ENCODE peak calls at places on chromosomes 1 and 21, in eight cellular contexts. One of them, this sample, is unnamed.

GRCh38 chr1:232704694-232705680 is 75.1 kb upstream of the SIPA1L2 start:
- DNase-seq in hepatic stellate cell: no peak
- DNase-seq in mesenchymal stem cell: peak
- DNase-seq in HS-27A: no peak
- DNase-seq in AG04449: peak
- DNase-seq in M059J: peak
- DNase-seq in lung: peak
- DNase-seq in HT-29: peak
- DNase-seq in this sample: peak

GRCh38 chr1:180881806-180882509 is 30.7 kb upstream of the KIAA1614 start:
- DNase-seq in hepatic stellate cell: peak
- DNase-seq in mesenchymal stem cell: peak
- DNase-seq in HS-27A: no peak
- DNase-seq in AG04449: no peak
- DNase-seq in M059J: peak
- DNase-seq in lung: no peak
- DNase-seq in HT-29: peak
- DNase-seq in this sample: peak

GRCh38 chr1:1832820-1833219 is 54.5 kb upstream of the NADK start:
- DNase-seq in hepatic stellate cell: no peak
- DNase-seq in mesenchymal stem cell: no peak
- DNase-seq in HS-27A: no peak
- DNase-seq in AG04449: no peak
- DNase-seq in M059J: no peak
- DNase-seq in lung: no peak
- DNase-seq in HT-29: no peak
- DNase-seq in this sample: no peak

GRCh38 chr1:28981170-28981569 is 66.8 kb downstream of the EPB41 start:
- DNase-seq in hepatic stellate cell: no peak
- DNase-seq in mesenchymal stem cell: no peak
- DNase-seq in HS-27A: no peak
- DNase-seq in AG04449: no peak
- DNase-seq in M059J: no peak
- DNase-seq in lung: no peak
- DNase-seq in HT-29: no peak
- DNase-seq in this sample: no peak

GRCh38 chr1:206663832-206664652 is 20.7 kb upstream of the MAPKAPK2 start:
- DNase-seq in hepatic stellate cell: peak
- DNase-seq in mesenchymal stem cell: peak
- DNase-seq in HS-27A: no peak
- DNase-seq in AG04449: no peak
- DNase-seq in M059J: peak
- DNase-seq in lung: peak
- DNase-seq in HT-29: peak
- DNase-seq in this sample: no peak

GRCh38 chr1:114338491-114338890 is 172.5 kb downstream of the TRIM33 start:
- DNase-seq in hepatic stellate cell: no peak
- DNase-seq in mesenchymal stem cell: no peak
- DNase-seq in HS-27A: no peak
- DNase-seq in AG04449: no peak
- DNase-seq in M059J: no peak
- DNase-seq in lung: no peak
- DNase-seq in HT-29: no peak
- DNase-seq in this sample: no peak

GRCh38 chr1:93704063-93704462 is 22.4 kb upstream of the BCAR3 start:
- DNase-seq in hepatic stellate cell: no peak
- DNase-seq in mesenchymal stem cell: no peak
- DNase-seq in HS-27A: no peak
- DNase-seq in AG04449: no peak
- DNase-seq in M059J: no peak
- DNase-seq in lung: no peak
- DNase-seq in HT-29: no peak
- DNase-seq in this sample: no peak

GRCh38 chr1:14156543-14156942 is 441.9 kb upstream of the KAZN start:
- DNase-seq in hepatic stellate cell: no peak
- DNase-seq in mesenchymal stem cell: no peak
- DNase-seq in HS-27A: no peak
- DNase-seq in AG04449: no peak
- DNase-seq in M059J: no peak
- DNase-seq in lung: no peak
- DNase-seq in HT-29: no peak
- DNase-seq in this sample: no peak

GRCh38 chr1:117067528-117068370 is 7.6 kb downstream of the TTF2 start:
- DNase-seq in hepatic stellate cell: peak
- DNase-seq in mesenchymal stem cell: peak
- DNase-seq in HS-27A: no peak
- DNase-seq in AG04449: no peak
- DNase-seq in M059J: peak
- DNase-seq in lung: peak
- DNase-seq in HT-29: peak
- DNase-seq in this sample: peak

GRCh38 chr1:56856186-56856585 is 1.6 kb downstream of the C8A start:
- DNase-seq in hepatic stellate cell: no peak
- DNase-seq in mesenchymal stem cell: no peak
- DNase-seq in HS-27A: no peak
- DNase-seq in AG04449: no peak
- DNase-seq in M059J: no peak
- DNase-seq in lung: no peak
- DNase-seq in HT-29: no peak
- DNase-seq in this sample: no peak

GRCh38 chr1:50416150-50416527 is 7.1 kb downstream of the DMRTA2 start:
- DNase-seq in hepatic stellate cell: no peak
- DNase-seq in mesenchymal stem cell: no peak
- DNase-seq in HS-27A: no peak
- DNase-seq in AG04449: no peak
- DNase-seq in M059J: no peak
- DNase-seq in lung: no peak
- DNase-seq in HT-29: no peak
- DNase-seq in this sample: no peak

GRCh38 chr1:231187556-231187955 is 25.7 kb downstream of the TRIM67 start:
- DNase-seq in hepatic stellate cell: no peak
- DNase-seq in mesenchymal stem cell: no peak
- DNase-seq in HS-27A: no peak
- DNase-seq in AG04449: no peak
- DNase-seq in M059J: no peak
- DNase-seq in lung: no peak
- DNase-seq in HT-29: no peak
- DNase-seq in this sample: peak

GRCh38 chr1:180156201-180156600 is 1.5 kb downstream of the QSOX1 start:
- DNase-seq in hepatic stellate cell: no peak
- DNase-seq in mesenchymal stem cell: peak
- DNase-seq in HS-27A: no peak
- DNase-seq in AG04449: no peak
- DNase-seq in M059J: no peak
- DNase-seq in lung: no peak
- DNase-seq in HT-29: no peak
- DNase-seq in this sample: no peak

GRCh38 chr1:214154596-214155261 is 126.2 kb upstream of the SMYD2 start:
- DNase-seq in hepatic stellate cell: no peak
- DNase-seq in mesenchymal stem cell: no peak
- DNase-seq in HS-27A: no peak
- DNase-seq in AG04449: no peak
- DNase-seq in M059J: no peak
- DNase-seq in lung: no peak
- DNase-seq in HT-29: no peak
- DNase-seq in this sample: no peak

GRCh38 chr21:45102391-45102932 is 28.1 kb downstream of the ADARB1 start:
- DNase-seq in hepatic stellate cell: peak
- DNase-seq in mesenchymal stem cell: peak
- DNase-seq in HS-27A: peak
- DNase-seq in AG04449: no peak
- DNase-seq in M059J: peak
- DNase-seq in lung: no peak
- DNase-seq in HT-29: peak
- DNase-seq in this sample: peak

GRCh38 chr1:4346141-4346540 is 308.3 kb upstream of the AJAP1 start:
- DNase-seq in hepatic stellate cell: no peak
- DNase-seq in mesenchymal stem cell: no peak
- DNase-seq in HS-27A: no peak
- DNase-seq in AG04449: no peak
- DNase-seq in M059J: no peak
- DNase-seq in lung: no peak
- DNase-seq in HT-29: no peak
- DNase-seq in this sample: no peak

GRCh38 chr1:201461193-201461657 is 7.8 kb downstream of the PHLDA3 start:
- DNase-seq in hepatic stellate cell: peak
- DNase-seq in mesenchymal stem cell: peak
- DNase-seq in HS-27A: peak
- DNase-seq in AG04449: peak
- DNase-seq in M059J: peak
- DNase-seq in lung: peak
- DNase-seq in HT-29: peak
- DNase-seq in this sample: peak

GRCh38 chr1:81433676-81434075 is 367.1 kb upstream of the ADGRL2 start:
- DNase-seq in hepatic stellate cell: no peak
- DNase-seq in mesenchymal stem cell: peak
- DNase-seq in HS-27A: no peak
- DNase-seq in AG04449: no peak
- DNase-seq in M059J: no peak
- DNase-seq in lung: no peak
- DNase-seq in HT-29: no peak
- DNase-seq in this sample: no peak